ENCODE peak calls at places on chromosomes 1 and 21, in ten cellular contexts. E is cardiac muscle cell, W is AG08395, G is Daoy, I is GM20000, S is hippocampal formation, U is HTR-8/SVneo, M is prostate gland, B is adrenal gland, K is C1 segment of cervical spinal cord. R is an unnamed sample.

GRCh38 chr1:214050513-214051401 is 63.0 kb downstream of the PROX1 start:
- DNase-seq in E (no peak), W (no peak), G (peak; percentile 44), I (no peak), S (no peak), U (no peak), M (peak; percentile 8), B (no peak), K (no peak), R (no peak)

GRCh38 chr21:16634522-16634914 is 878.3 kb upstream of the CXADR start:
- DNase-seq in E (peak; percentile 51), W (no peak), G (no peak), I (no peak), S (no peak), U (no peak), M (no peak), B (no peak), K (no peak), R (no peak)

GRCh38 chr1:37267111-37267835 is 207.1 kb upstream of the ZC3H12A start:
- DNase-seq in E (no peak), W (no peak), G (peak; percentile 53), I (no peak), S (no peak), U (no peak), M (no peak), B (no peak), K (no peak), R (no peak)

GRCh38 chr1:174626031-174627020 is 178.6 kb downstream of the GPR52 start:
- DNase-seq in E (no peak), W (peak; percentile 66), G (peak; percentile 30), I (no peak), S (no peak), U (no peak), M (no peak), B (no peak), K (no peak), R (no peak)

GRCh38 chr1:153494976-153495535 is 34.6 kb upstream of the S100A7 start:
- DNase-seq in E (peak; percentile 95), W (peak; percentile 60), G (peak; percentile 73), I (peak; percentile 66), S (peak; percentile 51), U (peak; percentile 42), M (peak; percentile 27), B (peak; percentile 81), K (no peak), R (peak; percentile 79)

GRCh38 chr1:218664385-218665170 is 319.4 kb downstream of the TGFB2 start:
- DNase-seq in E (no peak), W (no peak), G (peak; percentile 35), I (no peak), S (no peak), U (no peak), M (no peak), B (no peak), K (no peak), R (no peak)

GRCh38 chr1:9366943-9367780 is 74.5 kb downstream of the SPSB1 start:
- DNase-seq in E (no peak), W (no peak), G (no peak), I (no peak), S (no peak), U (no peak), M (no peak), B (no peak), K (no peak), R (no peak)

GRCh38 chr21:45109831-45110492 is 35.6 kb downstream of the ADARB1 start:
- DNase-seq in E (peak; percentile 45), W (no peak), G (peak; percentile 39), I (peak; percentile 87), S (no peak), U (no peak), M (no peak), B (no peak), K (no peak), R (no peak)

GRCh38 chr1:156154317-156154749 is 948 bp downstream of the SEMA4A start:
- DNase-seq in E (no peak), W (no peak), G (no peak), I (peak; percentile 79), S (no peak), U (no peak), M (no peak), B (no peak), K (no peak), R (no peak)

GRCh38 chr1:28176492-28177470 is at the start of gene PTAFR:
- DNase-seq in E (no peak), W (no peak), G (no peak), I (peak; percentile 44), S (no peak), U (no peak), M (no peak), B (peak; percentile 14), K (peak; percentile 12), R (no peak)

GRCh38 chr1:204410764-204411450 is 710 bp downstream of the PPP1R15B start:
- DNase-seq in E (peak; percentile 60), W (peak; percentile 27), G (peak; percentile 57), I (peak; percentile 38), S (no peak), U (peak; percentile 27), M (peak; percentile 43), B (peak; percentile 54), K (peak; percentile 54), R (no peak)

GRCh38 chr1:8077120-8077573 is 51.0 kb upstream of the ERRFI1 start:
- DNase-seq in E (peak; percentile 66), W (peak; percentile 82), G (peak; percentile 97), I (no peak), S (no peak), U (no peak), M (peak; percentile 48), B (peak; percentile 78), K (no peak), R (no peak)

GRCh38 chr1:204254031-204254661 is 40.4 kb upstream of the GOLT1A start:
- DNase-seq in E (no peak), W (peak; percentile 79), G (no peak), I (no peak), S (no peak), U (peak; percentile 41), M (no peak), B (peak; percentile 41), K (no peak), R (no peak)

GRCh38 chr1:16719571-16720402 is 20.5 kb upstream of the RNU1-4 start:
- DNase-seq in E (no peak), W (no peak), G (peak; percentile 9), I (peak; percentile 35), S (no peak), U (no peak), M (no peak), B (no peak), K (no peak), R (no peak)

GRCh38 chr1:207500306-207500705 is 4.3 kb downstream of the CR1 start:
- DNase-seq in E (no peak), W (no peak), G (no peak), I (no peak), S (no peak), U (no peak), M (no peak), B (no peak), K (no peak), R (no peak)

GRCh38 chr21:38468989-38469388 is 29.3 kb downstream of the ERG start:
- DNase-seq in E (no peak), W (peak; percentile 19), G (no peak), I (no peak), S (no peak), U (no peak), M (no peak), B (no peak), K (no peak), R (no peak)

GRCh38 chr1:52296345-52296744 is 69.7 kb downstream of the CC2D1B start:
- DNase-seq in E (peak; percentile 27), W (peak; percentile 76), G (peak; percentile 32), I (peak; percentile 62), S (no peak), U (peak; percentile 59), M (no peak), B (no peak), K (no peak), R (peak; percentile 29)

GRCh38 chr1:91889717-91890459 is 3.9 kb upstream of the TGFBR3 start:
- DNase-seq in E (no peak), W (no peak), G (peak; percentile 79), I (no peak), S (no peak), U (no peak), M (peak; percentile 46), B (peak; percentile 74), K (no peak), R (no peak)